ENCODE peak calls at places on chromosome 6, in eight cellular contexts. G is body of pancreas, Z is H1, B is OCI-LY7, D is left lung, V is cardiac muscle cell, S is left ventricle myocardium inferior, N is breast epithelium. I is an unnamed sample.

GRCh38 chr6:131948692-131949614 is 2.2 kb downstream of the CCN2 start:
- DNase-seq in G (no peak), Z (no peak), B (no peak), D (no peak), V (peak; percentile 80), S (no peak), N (no peak), I (no peak)

GRCh38 chr6:138864343-138864890 is 68.5 kb downstream of the ECT2L start:
- DNase-seq in G (no peak), Z (no peak), B (no peak), D (no peak), V (peak; percentile 30), S (no peak), N (no peak), I (no peak)

GRCh38 chr6:39335780-39336541 is 13.5 kb upstream of the KCNK16 start:
- DNase-seq in G (no peak), Z (no peak), B (no peak), D (no peak), V (peak; percentile 19), S (no peak), N (peak; percentile 71), I (no peak)

GRCh38 chr6:160221423-160221822 is 37.2 kb downstream of the SLC22A2 start:
- DNase-seq in G (no peak), Z (no peak), B (peak; percentile 4), D (no peak), V (peak; percentile 72), S (no peak), N (no peak), I (no peak)

GRCh38 chr6:3749390-3749978 is 2.0 kb downstream of the PXDC1 start:
- DNase-seq in G (peak; percentile 70), Z (no peak), B (no peak), D (peak; percentile 79), V (no peak), S (no peak), N (peak; percentile 74), I (no peak)

GRCh38 chr6:29763491-29764289 is 40.5 kb downstream of the HLA-F start:
- DNase-seq in G (no peak), Z (no peak), B (no peak), D (no peak), V (peak; percentile 79), S (no peak), N (no peak), I (no peak)

GRCh38 chr6:110180228-110181008 is at the start of gene CDC40:
- DNase-seq in G (peak; percentile 65), Z (peak; percentile 66), B (no peak), D (peak; percentile 84), V (no peak), S (peak; percentile 49), N (peak; percentile 28), I (peak; percentile 61)

GRCh38 chr6:105667061-105667460 is 264.2 kb upstream of the PREP start:
- DNase-seq in G (no peak), Z (no peak), B (no peak), D (no peak), V (no peak), S (no peak), N (no peak), I (no peak)

GRCh38 chr6:112450663-112451062 is 103.5 kb downstream of the RFPL4B start:
- DNase-seq in G (no peak), Z (no peak), B (no peak), D (no peak), V (no peak), S (no peak), N (no peak), I (no peak)

GRCh38 chr6:144315226-144315980 is 30.3 kb downstream of the UTRN start:
- DNase-seq in G (peak; percentile 67), Z (no peak), B (no peak), D (no peak), V (no peak), S (no peak), N (no peak), I (no peak)

GRCh38 chr6:159017757-159018559 is 18.0 kb upstream of the RSPH3 start:
- DNase-seq in G (no peak), Z (no peak), B (no peak), D (no peak), V (no peak), S (no peak), N (no peak), I (no peak)

GRCh38 chr6:153790881-153791473 is 248.1 kb upstream of the OPRM1 start:
- DNase-seq in G (no peak), Z (no peak), B (peak; percentile 1), D (no peak), V (peak; percentile 37), S (no peak), N (no peak), I (no peak)

GRCh38 chr6:1625926-1626413 is 16.3 kb downstream of the FOXC1 start:
- DNase-seq in G (no peak), Z (no peak), B (no peak), D (no peak), V (no peak), S (no peak), N (no peak), I (no peak)

GRCh38 chr6:134375199-134375598 is 57.3 kb upstream of the SGK1 start:
- DNase-seq in G (no peak), Z (no peak), B (no peak), D (no peak), V (no peak), S (no peak), N (no peak), I (no peak)
- H3K27ac ChIP-seq in G (no peak overlapping the region), Z (no peak overlapping the region), B (no peak overlapping the region), D (peak overlapping the region; percentile 91), V (no peak overlapping the region), S (no peak overlapping the region), N (no peak overlapping the region), I (no peak overlapping the region)

DNA sequence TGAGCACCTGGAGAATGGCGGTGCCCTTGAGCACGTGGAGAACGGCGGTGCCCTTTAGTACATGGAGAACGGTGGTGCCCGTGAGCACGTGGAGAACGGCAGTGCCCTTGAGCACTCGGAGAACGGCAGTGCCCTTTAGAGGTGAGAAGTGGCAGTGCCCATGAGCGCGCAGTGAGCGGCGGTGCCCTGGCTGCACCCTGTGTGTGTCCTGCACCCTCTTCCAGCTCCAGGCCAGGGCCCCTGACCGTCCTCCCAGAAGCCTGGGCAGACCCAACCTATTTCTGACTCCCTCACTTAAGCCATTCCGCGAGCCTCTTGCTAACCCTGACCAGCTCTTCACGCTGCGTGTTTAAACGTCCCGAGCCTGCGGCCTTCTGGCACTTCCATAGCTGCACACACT is 151.3 kb downstream of the DLL1 start:
- DNase-seq in G (no peak), Z (no peak), B (no peak), D (peak; percentile 67), V (no peak), S (no peak), N (no peak), I (no peak)
- H3K9me3 ChIP-seq in G (no peaks in the 10 kb centered on the region), Z (peaks cover 6% of the 10 kb centered on the region), B (peaks cover 3% of the 10 kb centered on the region), D (peaks cover 19% of the 10 kb centered on the region), V (no peaks in the 10 kb centered on the region), S (peaks cover 13% of the 10 kb centered on the region), N (no peaks in the 10 kb centered on the region), I (no peaks in the 10 kb centered on the region)

DNA sequence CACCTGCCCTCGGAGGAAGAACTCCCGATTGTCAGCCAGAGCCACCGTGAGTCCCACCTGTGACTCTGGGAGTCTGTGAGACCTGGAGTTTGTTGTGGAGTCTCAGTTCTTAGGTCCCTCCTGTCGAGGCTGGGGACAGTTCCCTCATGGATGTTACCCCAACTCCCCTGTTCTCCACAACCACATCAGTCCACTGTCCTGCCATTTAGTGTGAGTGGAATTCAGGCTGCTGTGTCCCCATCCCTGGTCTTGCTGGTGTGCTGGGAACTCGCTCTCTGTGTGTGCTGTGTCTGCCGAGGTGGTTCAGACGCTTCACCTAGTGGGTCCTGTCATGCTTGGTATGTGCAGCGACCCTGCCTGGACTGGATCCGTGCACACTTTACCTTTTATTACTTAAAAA is 163.2 kb downstream of the DTNBP1 start:
- DNase-seq in G (no peak), Z (no peak), B (no peak), D (peak; percentile 23), V (no peak), S (no peak), N (no peak), I (no peak)
- H3K36me3 ChIP-seq in G (no peaks in the 10 kb centered on the region), Z (peaks cover 80% of the 10 kb centered on the region), B (peaks cover 3% of the 10 kb centered on the region), D (no peaks in the 10 kb centered on the region), V (no peaks in the 10 kb centered on the region), S (peaks cover 25% of the 10 kb centered on the region), N (no peaks in the 10 kb centered on the region), I (peaks cover 25% of the 10 kb centered on the region)

GRCh38 chr6:30882764-30883475 is 1.4 kb upstream of the DDR1 start:
- DNase-seq in G (peak; percentile 94), Z (peak; percentile 86), B (peak; percentile 82), D (peak; percentile 86), V (no peak), S (no peak), N (peak; percentile 94), I (peak; percentile 38)

GRCh38 chr6:30881987-30882763 is 2.1 kb upstream of the DDR1 start:
- DNase-seq in G (peak; percentile 32), Z (no peak), B (peak; percentile 48), D (no peak), V (peak; percentile 48), S (no peak), N (no peak), I (no peak)

GRCh38 chr6:30880563-30881252 is 3.6 kb upstream of the DDR1 start:
- DNase-seq in G (no peak), Z (peak; percentile 85), B (no peak), D (no peak), V (no peak), S (no peak), N (no peak), I (no peak)

GRCh38 chr6:30879684-30880427 is 4.5 kb upstream of the DDR1 start:
- DNase-seq in G (no peak), Z (no peak), B (no peak), D (no peak), V (no peak), S (no peak), N (no peak), I (no peak)

GRCh38 chr6:30881392-30881986 is 2.8 kb upstream of the DDR1 start:
- DNase-seq in G (no peak), Z (no peak), B (no peak), D (no peak), V (no peak), S (no peak), N (no peak), I (no peak)
- H3K27ac ChIP-seq in G (no peak overlapping the region), Z (peak overlapping the region; percentile 70), B (peak overlapping the region; percentile 85), D (no peak overlapping the region), V (no peak overlapping the region), S (peak overlapping the region; percentile 86), N (peak overlapping the region; percentile 98), I (no peak overlapping the region)

GRCh38 chr6:137181876-137182653 is 8.6 kb upstream of the IL22RA2 start:
- DNase-seq in G (no peak), Z (no peak), B (peak; percentile 28), D (no peak), V (no peak), S (no peak), N (no peak), I (no peak)
- H3K9me3 ChIP-seq in G (no peaks in the 10 kb centered on the region), Z (peaks cover 71% of the 10 kb centered on the region), B (peaks cover 41% of the 10 kb centered on the region), D (peaks cover 70% of the 10 kb centered on the region), V (peaks cover 3% of the 10 kb centered on the region), S (peaks cover 56% of the 10 kb centered on the region), N (peaks cover 50% of the 10 kb centered on the region), I (no peaks in the 10 kb centered on the region)

GRCh38 chr6:42259286-42259685 is 41.6 kb upstream of the MRPS10 start:
- DNase-seq in G (no peak), Z (no peak), B (no peak), D (no peak), V (no peak), S (no peak), N (no peak), I (no peak)
- H3K36me3 ChIP-seq in G (no peaks in the 10 kb centered on the region), Z (peaks cover 32% of the 10 kb centered on the region), B (peaks cover 3% of the 10 kb centered on the region), D (no peaks in the 10 kb centered on the region), V (peaks cover 11% of the 10 kb centered on the region), S (peaks cover 20% of the 10 kb centered on the region), N (no peaks in the 10 kb centered on the region), I (peaks cover 16% of the 10 kb centered on the region)

GRCh38 chr6:6655805-6656251 is 67.3 kb downstream of the LY86 start:
- DNase-seq in G (no peak), Z (no peak), B (no peak), D (no peak), V (no peak), S (no peak), N (no peak), I (no peak)
- H3K27ac ChIP-seq in G (no peak overlapping the region), Z (no peak overlapping the region), B (no peak overlapping the region), D (peak overlapping the region; percentile 64), V (no peak overlapping the region), S (peak overlapping the region; percentile 85), N (no peak overlapping the region), I (no peak overlapping the region)